ENCODE peak calls at places on chromosomes 7 and 10, in four cellular contexts. I, B, Q and K are unnamed samples. For H3K9me3, the result is how much of the 10 kb centered on the place peaks cover.

GRCh38 chr7:128381161-128381821 is 19.8 kb upstream of the PRRT4 start:
- DNase-seq in I (no peak), B (no peak), Q (no peak), K (no peak)

GRCh38 chr7:112566392-112567324 is 85.9 kb downstream of the LSMEM1 start:
- DNase-seq in I (no peak), B (peak), Q (no peak), K (no peak)

GRCh38 chr7:11130012-11130411 is 156.3 kb downstream of the PHF14 start:
- DNase-seq in I (peak), B (no peak), Q (no peak), K (no peak)

GRCh38 chr7:47940482-47941001 is 7.7 kb downstream of the PKD1L1 start:
- DNase-seq in I (peak), B (peak), Q (no peak), K (no peak)

GRCh38 chr7:123824754-123825067 is 20.3 kb upstream of the HYAL4 start:
- DNase-seq in I (no peak), B (no peak), Q (no peak), K (no peak)

GRCh38 chr7:16660702-16661464 is 14.9 kb downstream of the BZW2 start:
- DNase-seq in I (peak), B (no peak), Q (no peak), K (no peak)

GRCh38 chr7:45700556-45700955 is 126.4 kb downstream of the ADCY1 start:
- DNase-seq in I (no peak), B (no peak), Q (no peak), K (no peak)

GRCh38 chr10:71314028-71314693 is 4.9 kb upstream of the SLC29A3 start:
- DNase-seq in I (peak), B (peak), Q (peak), K (no peak)

GRCh38 chr10:67492317-67493019 is 203.5 kb downstream of the CTNNA3 start:
- DNase-seq in I (peak), B (no peak), Q (peak), K (no peak)

GRCh38 chr7:45968312-45968711 is 47.2 kb upstream of the IGFBP3 start:
- DNase-seq in I (no peak), B (no peak), Q (no peak), K (no peak)

GRCh38 chr10:6046458-6047325 is 15.5 kb downstream of the IL2RA start:
- DNase-seq in I (no peak), B (no peak), Q (no peak), K (no peak)

GRCh38 chr10:71314694-71315225 is 4.3 kb upstream of the SLC29A3 start:
- DNase-seq in I (no peak), B (no peak), Q (no peak), K (no peak)

GRCh38 chr7:64498270-64498669 is 64.6 kb downstream of the ZNF680 start:
- DNase-seq in I (no peak), B (no peak), Q (no peak), K (no peak)

GRCh38 chr7:116591202-116592040 is 66.6 kb downstream of the CAV1 start:
- DNase-seq in I (peak), B (no peak), Q (no peak), K (no peak)

GRCh38 chr10:101208543-101208942 is 20.7 kb downstream of the LBX1 start:
- DNase-seq in I (no peak), B (no peak), Q (no peak), K (no peak)

GRCh38 chr10:21517134-21517982 is 8.1 kb downstream of the SKIDA1 start:
- DNase-seq in I (peak), B (no peak), Q (peak), K (peak)

GRCh38 chr7:35037211-35037525 is at the start of gene DPY19L1:
- DNase-seq in I (no peak), B (no peak), Q (no peak), K (no peak)

GRCh38 chr7:35039343-35039742 is 2.1 kb upstream of the DPY19L1 start:
- DNase-seq in I (no peak), B (no peak), Q (no peak), K (no peak)

GRCh38 chr7:35037526-35038339 is 448 bp upstream of the DPY19L1 start:
- DNase-seq in I (peak), B (peak), Q (peak), K (peak)

GRCh38 chr7:35036361-35037171 is 719 bp downstream of the DPY19L1 start:
- DNase-seq in I (peak), B (peak), Q (peak), K (peak)

DNA sequence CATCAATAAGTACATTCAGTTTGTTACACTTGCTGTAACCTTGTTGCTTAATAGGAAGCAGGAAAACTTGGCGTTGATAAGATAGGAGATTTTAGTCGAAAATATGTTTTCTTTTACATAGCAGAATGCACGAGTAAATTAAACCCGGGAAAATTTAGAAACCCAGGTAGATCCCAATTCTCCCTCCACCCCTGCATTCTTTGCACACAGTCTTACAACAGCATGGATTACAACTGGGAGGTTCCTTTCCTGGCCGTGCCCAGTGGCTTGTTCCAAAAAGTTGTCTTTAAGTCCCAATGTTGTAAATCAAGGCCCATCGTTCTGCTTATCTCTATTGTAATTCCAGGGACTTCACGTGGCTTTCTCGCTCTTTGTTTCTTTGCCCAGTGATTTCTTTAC is 1.1 kb upstream of the DPY19L1 start:
- DNase-seq in I (no peak), B (no peak), Q (no peak), K (no peak)
- H3K27ac ChIP-seq in I (no peak), B (peak), Q (peak), K (peak)

GRCh38 chr7:57205000-57205399 is 72.8 kb upstream of the ZNF479 start:
- DNase-seq in I (no peak), B (no peak), Q (no peak), K (no peak)
- H3K9me3 ChIP-seq in I (under half), B (under half), Q (under half), K (under half)

GRCh38 chr7:95396136-95397032 is at the start of gene PON3:
- DNase-seq in I (no peak), B (peak), Q (peak), K (peak)
- TF ChIP-seq POLR2A in I (no peak), B (peak), Q (peak), K (no peak)

GRCh38 chr7:96285579-96285978 is 36.3 kb downstream of the SLC25A13 start:
- DNase-seq in I (peak), B (no peak), Q (no peak), K (no peak)

GRCh38 chr7:96284240-96284639 is 37.7 kb downstream of the SLC25A13 start:
- DNase-seq in I (no peak), B (no peak), Q (no peak), K (no peak)

GRCh38 chr7:96282835-96283234 is 39.1 kb downstream of the SLC25A13 start:
- DNase-seq in I (no peak), B (no peak), Q (no peak), K (no peak)

GRCh38 chr7:96287168-96287567 is 34.7 kb downstream of the SLC25A13 start:
- DNase-seq in I (no peak), B (no peak), Q (no peak), K (no peak)

GRCh38 chr7:96284838-96285237 is 37.1 kb downstream of the SLC25A13 start:
- DNase-seq in I (no peak), B (no peak), Q (no peak), K (no peak)
- H3K27ac ChIP-seq in I (no peak), B (no peak), Q (no peak), K (no peak)